ENCODE peak calls at places on chromosome 17, in seven cellular contexts. One of them, this sample, is unnamed.

GRCh38 chr17:66790476-66791061 is 44.3 kb upstream of the CACNG5 start:
- DNase-seq in heart right ventricle: no peak
- DNase-seq in retinal pigment epithelial cell: no peak
- DNase-seq in foreskin fibroblast: no peak
- DNase-seq in cardiac fibroblast: no peak
- DNase-seq in WTC11: no peak
- DNase-seq in left lung: no peak
- DNase-seq in this sample: no peak

GRCh38 chr17:19720631-19721426 is 4.4 kb upstream of the SLC47A2 start:
- DNase-seq in heart right ventricle: no peak
- DNase-seq in retinal pigment epithelial cell: no peak
- DNase-seq in foreskin fibroblast: no peak
- DNase-seq in cardiac fibroblast: no peak
- DNase-seq in WTC11: no peak
- DNase-seq in left lung: peak
- DNase-seq in this sample: peak

GRCh38 chr17:45438931-45439610 is 6.4 kb upstream of the ARHGAP27 start:
- DNase-seq in heart right ventricle: no peak
- DNase-seq in retinal pigment epithelial cell: no peak
- DNase-seq in foreskin fibroblast: no peak
- DNase-seq in cardiac fibroblast: no peak
- DNase-seq in WTC11: no peak
- DNase-seq in left lung: peak
- DNase-seq in this sample: peak

GRCh38 chr17:31490991-31491793 is 99.7 kb downstream of the RAB11FIP4 start:
- DNase-seq in heart right ventricle: no peak
- DNase-seq in retinal pigment epithelial cell: no peak
- DNase-seq in foreskin fibroblast: no peak
- DNase-seq in cardiac fibroblast: no peak
- DNase-seq in WTC11: no peak
- DNase-seq in left lung: no peak
- DNase-seq in this sample: no peak

GRCh38 chr17:7004398-7005253 is 7.8 kb upstream of the RNASEK start:
- DNase-seq in heart right ventricle: peak
- DNase-seq in retinal pigment epithelial cell: no peak
- DNase-seq in foreskin fibroblast: peak
- DNase-seq in cardiac fibroblast: peak
- DNase-seq in WTC11: no peak
- DNase-seq in left lung: no peak
- DNase-seq in this sample: peak

GRCh38 chr17:14205992-14206461 is 30.6 kb downstream of the CDRT15 start:
- DNase-seq in heart right ventricle: peak
- DNase-seq in retinal pigment epithelial cell: peak
- DNase-seq in foreskin fibroblast: no peak
- DNase-seq in cardiac fibroblast: no peak
- DNase-seq in WTC11: no peak
- DNase-seq in left lung: peak
- DNase-seq in this sample: peak

GRCh38 chr17:11641521-11642275 is 43.4 kb downstream of the DNAH9 start:
- DNase-seq in heart right ventricle: no peak
- DNase-seq in retinal pigment epithelial cell: no peak
- DNase-seq in foreskin fibroblast: no peak
- DNase-seq in cardiac fibroblast: no peak
- DNase-seq in WTC11: no peak
- DNase-seq in left lung: no peak
- DNase-seq in this sample: no peak

GRCh38 chr17:1143573-1143972 is 36.2 kb downstream of the ABR start:
- DNase-seq in heart right ventricle: no peak
- DNase-seq in retinal pigment epithelial cell: no peak
- DNase-seq in foreskin fibroblast: peak
- DNase-seq in cardiac fibroblast: peak
- DNase-seq in WTC11: no peak
- DNase-seq in left lung: no peak
- DNase-seq in this sample: no peak

GRCh38 chr17:54784305-54784704 is 116.3 kb upstream of the TOM1L1 start:
- DNase-seq in heart right ventricle: no peak
- DNase-seq in retinal pigment epithelial cell: no peak
- DNase-seq in foreskin fibroblast: no peak
- DNase-seq in cardiac fibroblast: no peak
- DNase-seq in WTC11: no peak
- DNase-seq in left lung: no peak
- DNase-seq in this sample: no peak

GRCh38 chr17:62740066-62740465 is 68.0 kb downstream of the MARCHF10 start:
- DNase-seq in heart right ventricle: peak
- DNase-seq in retinal pigment epithelial cell: no peak
- DNase-seq in foreskin fibroblast: peak
- DNase-seq in cardiac fibroblast: no peak
- DNase-seq in WTC11: peak
- DNase-seq in left lung: no peak
- DNase-seq in this sample: no peak

GRCh38 chr17:27348196-27348595 is 54.3 kb downstream of the WSB1 start:
- DNase-seq in heart right ventricle: no peak
- DNase-seq in retinal pigment epithelial cell: no peak
- DNase-seq in foreskin fibroblast: no peak
- DNase-seq in cardiac fibroblast: no peak
- DNase-seq in WTC11: no peak
- DNase-seq in left lung: no peak
- DNase-seq in this sample: no peak

GRCh38 chr17:81741594-81742452 is 29.7 kb downstream of the SLC25A10 start:
- DNase-seq in heart right ventricle: no peak
- DNase-seq in retinal pigment epithelial cell: no peak
- DNase-seq in foreskin fibroblast: no peak
- DNase-seq in cardiac fibroblast: no peak
- DNase-seq in WTC11: no peak
- DNase-seq in left lung: no peak
- DNase-seq in this sample: no peak

GRCh38 chr17:5872831-5873230 is 197.3 kb upstream of the WSCD1 start:
- DNase-seq in heart right ventricle: no peak
- DNase-seq in retinal pigment epithelial cell: no peak
- DNase-seq in foreskin fibroblast: no peak
- DNase-seq in cardiac fibroblast: no peak
- DNase-seq in WTC11: no peak
- DNase-seq in left lung: no peak
- DNase-seq in this sample: no peak

GRCh38 chr17:69724236-69724635 is 309.7 kb downstream of the MAP2K6 start:
- DNase-seq in heart right ventricle: no peak
- DNase-seq in retinal pigment epithelial cell: no peak
- DNase-seq in foreskin fibroblast: peak
- DNase-seq in cardiac fibroblast: no peak
- DNase-seq in WTC11: no peak
- DNase-seq in left lung: no peak
- DNase-seq in this sample: no peak

GRCh38 chr17:61484174-61484573 is 32.0 kb downstream of the TBX4 start:
- DNase-seq in heart right ventricle: no peak
- DNase-seq in retinal pigment epithelial cell: no peak
- DNase-seq in foreskin fibroblast: peak
- DNase-seq in cardiac fibroblast: no peak
- DNase-seq in WTC11: no peak
- DNase-seq in left lung: no peak
- DNase-seq in this sample: no peak

GRCh38 chr17:28347261-28347891 is 10.0 kb downstream of the POLDIP2 start:
- DNase-seq in heart right ventricle: no peak
- DNase-seq in retinal pigment epithelial cell: peak
- DNase-seq in foreskin fibroblast: peak
- DNase-seq in cardiac fibroblast: peak
- DNase-seq in WTC11: no peak
- DNase-seq in left lung: no peak
- DNase-seq in this sample: peak

GRCh38 chr17:82802141-82802540 is 37.7 kb downstream of the ZNF750 start:
- DNase-seq in heart right ventricle: no peak
- DNase-seq in retinal pigment epithelial cell: no peak
- DNase-seq in foreskin fibroblast: no peak
- DNase-seq in cardiac fibroblast: no peak
- DNase-seq in WTC11: no peak
- DNase-seq in left lung: no peak
- DNase-seq in this sample: no peak

GRCh38 chr17:48552453-48553189 is 7.7 kb upstream of the HOXB2 start:
- DNase-seq in heart right ventricle: no peak
- DNase-seq in retinal pigment epithelial cell: no peak
- DNase-seq in foreskin fibroblast: no peak
- DNase-seq in cardiac fibroblast: no peak
- DNase-seq in WTC11: no peak
- DNase-seq in left lung: no peak
- DNase-seq in this sample: no peak
- TF ChIP-seq CTCF in heart right ventricle: no peak
- TF ChIP-seq CTCF in retinal pigment epithelial cell: no peak
- TF ChIP-seq CTCF in foreskin fibroblast: no peak
- TF ChIP-seq CTCF in cardiac fibroblast: no peak
- TF ChIP-seq CTCF in WTC11: no peak
- TF ChIP-seq CTCF in left lung: no peak
- TF ChIP-seq CTCF in this sample: no peak

GRCh38 chr17:3602499-3602898 is 6.7 kb downstream of the TRPV1 start:
- DNase-seq in heart right ventricle: peak
- DNase-seq in retinal pigment epithelial cell: no peak
- DNase-seq in foreskin fibroblast: no peak
- DNase-seq in cardiac fibroblast: peak
- DNase-seq in WTC11: peak
- DNase-seq in left lung: no peak
- DNase-seq in this sample: peak
- TF ChIP-seq CTCF in heart right ventricle: peak
- TF ChIP-seq CTCF in retinal pigment epithelial cell: peak
- TF ChIP-seq CTCF in foreskin fibroblast: peak
- TF ChIP-seq CTCF in cardiac fibroblast: no peak
- TF ChIP-seq CTCF in WTC11: peak
- TF ChIP-seq CTCF in left lung: no peak
- TF ChIP-seq CTCF in this sample: no peak

DNA sequence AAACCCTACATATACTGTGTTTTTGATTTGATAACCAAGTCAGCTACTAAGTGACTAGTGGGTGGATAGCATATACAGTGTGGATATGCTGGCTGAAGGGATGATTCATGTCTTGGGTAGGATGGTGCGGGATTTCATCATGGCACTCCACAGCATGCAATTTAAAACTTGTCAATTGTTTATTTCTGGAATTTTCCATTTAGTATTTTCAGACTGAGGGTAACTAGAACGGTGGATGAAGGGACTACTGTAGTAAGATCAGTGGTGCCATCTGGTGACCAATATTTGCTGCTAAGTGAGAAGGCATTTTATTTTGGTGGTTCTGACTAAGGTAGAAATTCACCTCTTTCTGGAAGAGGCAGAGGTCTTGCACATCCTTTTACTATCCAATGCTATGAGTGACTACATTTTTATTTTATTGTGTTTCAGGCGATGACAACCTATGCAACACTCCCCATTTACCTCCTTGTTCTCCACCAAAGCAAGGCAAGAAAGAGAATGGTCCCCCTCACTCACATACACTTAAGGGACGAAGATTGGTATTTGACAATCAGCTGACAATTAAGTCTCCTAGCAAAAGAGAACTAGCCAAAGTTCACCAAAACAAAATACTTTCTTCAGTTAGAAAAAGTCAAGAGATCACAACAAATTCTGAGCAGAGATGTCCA is 3.1 kb downstream of the CDC6 start:
- DNase-seq in heart right ventricle: peak
- DNase-seq in retinal pigment epithelial cell: no peak
- DNase-seq in foreskin fibroblast: peak
- DNase-seq in cardiac fibroblast: peak
- DNase-seq in WTC11: no peak
- DNase-seq in left lung: no peak
- DNase-seq in this sample: peak
- TF ChIP-seq CTCF in heart right ventricle: peak
- TF ChIP-seq CTCF in retinal pigment epithelial cell: peak
- TF ChIP-seq CTCF in foreskin fibroblast: peak
- TF ChIP-seq CTCF in cardiac fibroblast: peak
- TF ChIP-seq CTCF in WTC11: no peak
- TF ChIP-seq CTCF in left lung: peak
- TF ChIP-seq CTCF in this sample: peak

DNA sequence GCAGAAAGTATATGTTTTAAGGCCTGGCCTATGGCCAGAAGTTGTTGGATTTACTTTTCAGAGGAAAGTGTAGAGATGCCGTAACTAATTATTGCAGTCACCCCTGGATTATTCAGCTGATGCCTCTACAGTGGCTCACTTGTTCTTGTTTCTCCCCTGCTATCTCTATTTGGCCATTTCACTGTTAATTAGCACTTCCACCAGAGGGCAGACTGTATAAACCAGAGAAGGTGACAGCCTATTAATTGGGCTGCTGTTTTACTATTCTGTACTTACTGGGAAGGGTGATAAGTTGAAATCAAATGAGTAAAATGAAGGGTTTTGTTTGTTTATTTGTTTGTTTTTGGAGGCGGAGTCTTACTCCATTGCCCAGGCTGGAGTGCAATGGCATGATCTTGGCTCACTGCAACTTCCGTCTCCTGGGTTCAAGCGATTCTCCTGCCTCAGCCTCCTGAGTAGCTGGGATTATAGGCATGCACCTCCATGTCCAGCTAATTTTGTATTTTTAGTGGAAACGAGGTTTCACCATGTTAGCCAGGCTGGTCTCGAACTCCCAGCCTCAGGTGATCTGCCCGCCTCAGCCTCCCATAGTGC is 66.0 kb downstream of the CDK12 start:
- DNase-seq in heart right ventricle: no peak
- DNase-seq in retinal pigment epithelial cell: no peak
- DNase-seq in foreskin fibroblast: peak
- DNase-seq in cardiac fibroblast: peak
- DNase-seq in WTC11: no peak
- DNase-seq in left lung: no peak
- DNase-seq in this sample: peak
- TF ChIP-seq CTCF in heart right ventricle: peak
- TF ChIP-seq CTCF in retinal pigment epithelial cell: peak
- TF ChIP-seq CTCF in foreskin fibroblast: peak
- TF ChIP-seq CTCF in cardiac fibroblast: peak
- TF ChIP-seq CTCF in WTC11: peak
- TF ChIP-seq CTCF in left lung: peak
- TF ChIP-seq CTCF in this sample: peak

GRCh38 chr17:41325611-41326010 is 10.1 kb upstream of the KRTAP17-1 start:
- DNase-seq in heart right ventricle: no peak
- DNase-seq in retinal pigment epithelial cell: no peak
- DNase-seq in foreskin fibroblast: no peak
- DNase-seq in cardiac fibroblast: no peak
- DNase-seq in WTC11: no peak
- DNase-seq in left lung: no peak
- DNase-seq in this sample: no peak

GRCh38 chr17:41325126-41325525 is 9.6 kb upstream of the KRTAP17-1 start:
- DNase-seq in heart right ventricle: no peak
- DNase-seq in retinal pigment epithelial cell: no peak
- DNase-seq in foreskin fibroblast: no peak
- DNase-seq in cardiac fibroblast: no peak
- DNase-seq in WTC11: no peak
- DNase-seq in left lung: peak
- DNase-seq in this sample: no peak

GRCh38 chr17:41322903-41323895 is 7.7 kb upstream of the KRTAP17-1 start:
- DNase-seq in heart right ventricle: no peak
- DNase-seq in retinal pigment epithelial cell: no peak
- DNase-seq in foreskin fibroblast: no peak
- DNase-seq in cardiac fibroblast: no peak
- DNase-seq in WTC11: no peak
- DNase-seq in left lung: no peak
- DNase-seq in this sample: no peak

GRCh38 chr17:41326173-41327145 is 10.9 kb upstream of the KRTAP17-1 start:
- DNase-seq in heart right ventricle: no peak
- DNase-seq in retinal pigment epithelial cell: no peak
- DNase-seq in foreskin fibroblast: no peak
- DNase-seq in cardiac fibroblast: no peak
- DNase-seq in WTC11: no peak
- DNase-seq in left lung: no peak
- DNase-seq in this sample: no peak

GRCh38 chr17:41324180-41325075 is 8.9 kb upstream of the KRTAP17-1 start:
- DNase-seq in heart right ventricle: no peak
- DNase-seq in retinal pigment epithelial cell: no peak
- DNase-seq in foreskin fibroblast: no peak
- DNase-seq in cardiac fibroblast: no peak
- DNase-seq in WTC11: peak
- DNase-seq in left lung: no peak
- DNase-seq in this sample: peak
- TF ChIP-seq CTCF in heart right ventricle: peak
- TF ChIP-seq CTCF in retinal pigment epithelial cell: peak
- TF ChIP-seq CTCF in foreskin fibroblast: peak
- TF ChIP-seq CTCF in cardiac fibroblast: peak
- TF ChIP-seq CTCF in WTC11: peak
- TF ChIP-seq CTCF in left lung: no peak
- TF ChIP-seq CTCF in this sample: peak